ENCODE peak calls at places on chromosomes 11 and 22, in five cellular contexts. W, D, P, F and R are unnamed samples.

GRCh38 chr11:96102664-96103068 is 178.8 kb upstream of the MTMR2 start:
- DNase-seq in W (peak; percentile 78), F (no peak), D (peak; percentile 68), P (no peak), R (no peak)

GRCh38 chr11:69352181-69352580 is 58.2 kb downstream of the MYEOV start:
- DNase-seq in W (peak; percentile 51), F (no peak), P (no peak), D (no peak), R (no peak)

GRCh38 chr11:298406-299065 is 790 bp downstream of the IFITM5 start:
- DNase-seq in P (no peak), D (no peak), F (no peak), W (no peak), R (no peak)

GRCh38 chr11:9616042-9616640 is 42.7 kb downstream of the WEE1 start:
- DNase-seq in P (no peak), F (no peak), W (peak; percentile 40), D (peak; percentile 59), R (no peak)

GRCh38 chr11:101362643-101363042 is 221.2 kb downstream of the TRPC6 start:
- DNase-seq in D (no peak), W (no peak), P (no peak), F (no peak), R (no peak)

GRCh38 chr11:12719221-12719620 is 45.0 kb downstream of the TEAD1 start:
- DNase-seq in W (peak; percentile 59), F (no peak), P (no peak), D (peak; percentile 43), R (no peak)

GRCh38 chr11:69022268-69022667 is 9.2 kb upstream of the MRGPRF start:
- DNase-seq in F (no peak), P (no peak), D (peak; percentile 29), W (no peak), R (no peak)

GRCh38 chr11:1302461-1303073 is 6.9 kb downstream of the TOLLIP start:
- DNase-seq in W (no peak), F (no peak), D (no peak), P (no peak), R (no peak)

GRCh38 chr11:62805991-62806441 is 776 bp upstream of the NXF1 start:
- DNase-seq in W (peak; percentile 59), P (no peak), F (no peak), D (no peak), R (no peak)

GRCh38 chr22:17830041-17830961 is 56.0 kb upstream of the BID start:
- DNase-seq in D (peak; percentile 75), W (peak; percentile 56), F (peak; percentile 52), P (peak; percentile 67), R (peak; percentile 18)

GRCh38 chr11:75147875-75148263 is 3.0 kb upstream of the SLCO2B1 start:
- DNase-seq in F (no peak), P (no peak), W (no peak), D (no peak), R (no peak)

GRCh38 chr11:12914401-12914912 is 94.7 kb upstream of the RASSF10 start:
- DNase-seq in W (peak; percentile 49), D (peak; percentile 33), F (no peak), P (no peak), R (no peak)

GRCh38 chr11:1500466-1501420 is 14.2 kb upstream of the MOB2 start:
- DNase-seq in D (no peak), W (no peak), F (no peak), P (no peak), R (no peak)

GRCh38 chr11:36333468-36333867 is 37.4 kb downstream of the PRR5L start:
- DNase-seq in P (no peak), D (peak; percentile 33), F (no peak), W (peak; percentile 32), R (no peak)

GRCh38 chr11:65288706-65289536 is 25.7 kb upstream of the CDC42EP2 start:
- DNase-seq in W (no peak), P (no peak), D (no peak), F (no peak), R (no peak)

GRCh38 chr11:69707156-69707555 is 3.3 kb upstream of the FGF19 start:
- DNase-seq in F (no peak), D (no peak), W (no peak), P (peak; percentile 57), R (no peak)

GRCh38 chr11:46718155-46719019 is 626 bp upstream of the F2 start:
- DNase-seq in P (no peak), D (no peak), F (no peak), W (no peak), R (no peak)

GRCh38 chr11:128624269-128625170 is 37.2 kb upstream of the ETS1 start:
- DNase-seq in F (no peak), D (no peak), P (no peak), W (no peak), R (no peak)

GRCh38 chr11:46659908-46660307 is 40.5 kb downstream of the ARHGAP1 start:
- DNase-seq in D (peak; percentile 84), F (no peak), P (no peak), W (peak; percentile 83), R (no peak)

GRCh38 chr11:66080055-66080817 is 10.2 kb downstream of the PACS1 start:
- DNase-seq in F (peak; percentile 24), W (peak; percentile 81), P (no peak), D (peak; percentile 82), R (no peak)

GRCh38 chr11:63918576-63919171 is 1.7 kb upstream of the RCOR2 start:
- DNase-seq in F (no peak), W (no peak), P (no peak), D (no peak), R (no peak)
- H3K9ac ChIP-seq in F (peak overlapping the region; percentile 83), W (no peak overlapping the region), P (peak overlapping the region; percentile 37), D (no peak overlapping the region), R (no peak overlapping the region)

DNA sequence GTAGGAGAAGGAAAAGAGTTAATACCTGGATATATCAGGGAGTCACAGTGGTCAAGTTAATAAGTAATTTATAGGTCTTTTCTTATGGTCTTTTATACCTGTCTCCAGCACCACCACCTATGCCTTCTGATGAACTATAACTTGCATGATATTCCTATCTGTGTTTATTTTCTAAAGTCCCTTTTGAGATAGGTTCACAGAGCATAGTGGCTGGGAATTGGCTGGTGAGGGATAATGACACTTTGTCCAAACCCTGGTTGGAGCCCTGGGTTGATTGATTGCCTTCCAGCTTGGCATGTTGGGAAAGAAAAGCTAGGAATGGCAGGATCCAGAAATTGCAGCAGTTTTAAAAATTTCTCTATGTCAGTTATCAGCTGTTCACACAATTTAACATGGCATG is 23.2 kb downstream of the HIPK3 start:
- DNase-seq in F (no peak), W (no peak), P (no peak), D (no peak), R (no peak)
- H3K9ac ChIP-seq in F (no peak overlapping the region), W (no peak overlapping the region), P (no peak overlapping the region), D (no peak overlapping the region), R (no peak overlapping the region)

DNA sequence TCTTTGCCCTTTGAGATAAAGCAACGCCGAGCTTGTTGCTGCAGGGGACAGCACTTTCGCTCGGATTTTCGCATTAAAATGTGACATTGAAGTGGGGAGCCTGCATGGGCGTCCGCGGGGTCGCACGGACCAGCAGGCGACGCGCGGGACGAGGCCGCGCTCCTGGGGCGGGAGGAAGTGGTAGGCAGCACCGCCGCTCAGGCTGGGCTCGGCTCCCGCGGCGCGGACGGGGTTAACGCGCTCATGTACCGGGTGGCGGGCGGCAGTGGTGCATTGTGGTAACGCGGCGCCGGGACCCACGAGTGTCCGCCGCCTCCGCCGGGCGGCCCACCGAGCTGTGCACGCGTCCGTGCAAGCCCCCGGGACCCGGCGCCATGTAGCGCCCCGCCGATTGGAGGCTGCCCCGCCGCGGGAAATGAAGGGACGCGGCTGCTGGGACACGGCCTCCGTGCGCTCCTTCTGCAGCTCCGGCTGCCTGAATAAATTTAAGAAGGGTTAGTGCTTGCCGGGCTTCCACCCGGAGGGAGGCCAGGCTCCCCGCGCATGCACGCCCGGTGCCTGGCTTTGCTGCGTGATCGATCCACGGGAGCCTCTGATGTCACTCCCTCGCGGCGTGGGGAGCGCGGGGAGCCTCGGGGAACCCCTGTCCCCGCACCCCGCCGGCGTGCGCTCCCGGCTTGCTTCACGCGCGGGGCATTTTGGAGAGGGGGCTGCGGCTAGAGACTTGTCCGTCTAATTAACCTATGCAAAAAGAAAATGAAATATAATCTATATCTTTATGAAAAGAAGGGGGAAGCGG is 127.7 kb downstream of the OSBP2 start:
- DNase-seq in F (no peak), W (peak; percentile 15), P (no peak), D (no peak), R (no peak)
- H3K9ac ChIP-seq in F (no peak overlapping the region), W (no peak overlapping the region), P (peak overlapping the region; percentile 22), D (no peak overlapping the region), R (no peak overlapping the region)

GRCh38 chr22:24191893-24192292 is 10.6 kb downstream of the SUSD2 start:
- DNase-seq in W (no peak), P (no peak), D (no peak), F (no peak), R (no peak)
- H3K9ac ChIP-seq in W (no peak overlapping the region), P (no peak overlapping the region), D (no peak overlapping the region), F (no peak overlapping the region), R (no peak overlapping the region)

GRCh38 chr22:47334596-47334995 is 572.1 kb downstream of the TBC1D22A start:
- DNase-seq in P (no peak), F (no peak), D (no peak), W (no peak), R (no peak)

GRCh38 chr22:47335958-47336357 is 573.5 kb downstream of the TBC1D22A start:
- DNase-seq in P (no peak), D (no peak), W (no peak), F (no peak), R (no peak)

GRCh38 chr22:47335460-47335859 is 573.0 kb downstream of the TBC1D22A start:
- DNase-seq in P (no peak), F (no peak), D (no peak), W (no peak), R (no peak)

GRCh38 chr22:47333625-47334024 is 571.2 kb downstream of the TBC1D22A start:
- DNase-seq in W (peak; percentile 59), D (peak; percentile 71), F (peak; percentile 56), P (peak; percentile 15), R (no peak)

GRCh38 chr22:47337161-47337621 is 574.7 kb downstream of the TBC1D22A start:
- DNase-seq in P (no peak), D (peak; percentile 87), F (peak; percentile 76), W (peak; percentile 94), R (no peak)
- H3K9ac ChIP-seq in P (no peak overlapping the region), D (peak overlapping the region; percentile 47), F (peak overlapping the region; percentile 56), W (no peak overlapping the region), R (no peak overlapping the region)

DNA sequence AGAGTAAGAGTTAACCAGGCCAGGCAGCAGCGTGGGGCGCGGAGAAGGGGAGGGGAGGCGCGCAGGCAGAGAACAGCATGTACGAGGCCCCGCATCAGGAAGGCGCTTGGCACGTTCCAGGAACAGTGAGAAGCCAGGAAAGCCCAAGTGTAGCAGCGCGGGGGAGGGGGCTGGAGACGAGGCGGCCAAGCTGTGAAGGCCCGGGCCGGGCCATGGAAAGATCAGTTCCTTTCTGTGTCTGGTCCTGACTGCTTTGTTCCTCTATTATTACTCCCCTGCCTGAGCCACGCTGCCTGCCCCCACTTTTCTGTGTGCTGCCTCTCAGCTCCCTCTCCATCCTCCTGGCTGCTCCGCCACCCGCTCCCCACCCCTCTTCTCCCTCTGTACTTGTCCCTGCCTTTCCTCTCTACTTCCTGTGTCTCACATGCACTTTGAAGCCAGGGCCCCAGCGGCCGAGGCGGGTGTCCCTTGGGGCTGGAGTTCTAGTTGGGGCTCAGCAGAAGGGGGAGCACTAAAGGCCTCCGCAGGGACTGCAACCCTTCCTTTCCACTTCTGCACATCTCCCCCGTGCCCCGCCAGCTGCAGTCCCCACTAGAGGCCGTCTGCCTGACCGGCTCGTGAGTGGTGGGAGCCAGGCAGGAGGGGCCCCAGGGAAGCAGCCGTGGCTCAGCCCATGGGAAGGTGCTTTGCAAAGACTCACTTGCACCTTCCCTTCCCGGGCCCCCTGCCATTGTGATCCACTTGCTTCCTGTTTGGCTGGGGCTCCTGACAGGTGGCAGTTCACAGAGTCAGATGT is 63.7 kb downstream of the PRDM11 start:
- DNase-seq in F (no peak), D (peak; percentile 21), P (no peak), W (peak; percentile 32), R (no peak)
- H3K9ac ChIP-seq in F (no peak overlapping the region), D (no peak overlapping the region), P (no peak overlapping the region), W (no peak overlapping the region), R (no peak overlapping the region)